ENCODE peak calls at places on chromosomes 11 and 22, in four cellular contexts. B is substantia nigra, P is ascending aorta, G is mammary epithelial cell. Z is an unnamed sample.

GRCh38 chr22:42836026-42836425 is 21.0 kb downstream of the ARFGAP3 start:
- DNase-seq in B (no peak), P (no peak), G (no peak), Z (no peak)

GRCh38 chr22:45322873-45323525 is 13.3 kb downstream of the FAM118A start:
- DNase-seq in B (no peak), P (no peak), G (no peak), Z (no peak)

GRCh38 chr11:17382046-17382728 is 6.3 kb downstream of the KCNJ11 start:
- DNase-seq in B (no peak), P (no peak), G (no peak), Z (no peak)

GRCh38 chr11:46294365-46295309 is 17.2 kb downstream of the CREB3L1 start:
- DNase-seq in B (no peak), P (no peak), G (no peak), Z (no peak)

GRCh38 chr11:71286701-71287643 is 34.6 kb upstream of the SHANK2 start:
- DNase-seq in B (no peak), P (no peak), G (peak), Z (peak)

GRCh38 chr11:111946499-111946898 is 9.4 kb downstream of the DIXDC1 start:
- DNase-seq in B (no peak), P (no peak), G (no peak), Z (no peak)

GRCh38 chr11:61489833-61490585 is 18.5 kb upstream of the LRRC10B start:
- DNase-seq in B (no peak), P (no peak), G (no peak), Z (no peak)

GRCh38 chr11:11149671-11150459 is 203.2 kb downstream of the CSNK2A3 start:
- DNase-seq in B (no peak), P (no peak), G (no peak), Z (no peak)

GRCh38 chr11:120893431-120894206 is 130.3 kb upstream of the TBCEL start:
- DNase-seq in B (no peak), P (no peak), G (no peak), Z (no peak)

GRCh38 chr11:104830508-104830907 is 67.8 kb downstream of the CASP12 start:
- DNase-seq in B (no peak), P (no peak), G (no peak), Z (no peak)

GRCh38 chr22:48745842-48746788 is 1081.6 kb downstream of the BRD1 start:
- DNase-seq in B (no peak), P (peak), G (no peak), Z (no peak)

GRCh38 chr22:19943665-19944026 is 2.0 kb upstream of the TXNRD2 start:
- DNase-seq in B (no peak), P (no peak), G (no peak), Z (no peak)

GRCh38 chr11:67409261-67409666 is 5.4 kb downstream of the TBC1D10C start:
- DNase-seq in B (no peak), P (no peak), G (no peak), Z (no peak)

GRCh38 chr11:33987975-33988580 is 63.5 kb upstream of the CAPRIN1 start:
- DNase-seq in B (no peak), P (peak), G (peak), Z (peak)

GRCh38 chr11:62556872-62557631 is 10.4 kb upstream of the AHNAK start:
- DNase-seq in B (no peak), P (no peak), G (no peak), Z (no peak)

GRCh38 chr11:8219257-8220021 is 44.2 kb downstream of the LMO1 start:
- DNase-seq in B (no peak), P (no peak), G (peak), Z (peak)

GRCh38 chr22:46127556-46127955 is 22.8 kb upstream of the PPARA start:
- DNase-seq in B (no peak), P (no peak), G (no peak), Z (no peak)

DNA sequence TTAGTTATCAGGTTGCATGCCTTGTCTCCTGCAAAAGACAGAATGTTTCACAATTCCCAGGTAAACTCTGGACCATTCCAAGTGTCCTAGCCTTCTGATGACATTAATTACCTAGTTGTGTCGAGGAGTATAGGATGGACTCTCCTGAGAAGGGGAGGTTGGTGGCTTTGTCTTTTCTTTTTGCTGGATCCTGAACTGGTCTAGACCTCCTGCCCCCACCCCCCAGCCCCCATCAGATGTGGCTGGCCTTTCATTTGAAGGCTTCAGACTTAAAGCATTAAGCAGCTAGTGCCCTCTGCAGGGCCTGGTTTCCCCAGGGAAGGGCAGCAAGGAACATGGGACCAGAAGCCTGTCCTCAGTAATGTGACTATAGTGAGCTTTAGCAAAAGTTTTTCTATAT is 9.7 kb downstream of the MCAM start:
- DNase-seq in B (no peak), P (no peak), G (no peak), Z (no peak)
- H3K27ac ChIP-seq in B (no peak), P (peak), G (no peak), Z (no peak)

GRCh38 chr11:130001491-130002351 is 914 bp downstream of the PRDM10 start:
- DNase-seq in B (no peak), P (no peak), G (peak), Z (peak)

GRCh38 chr11:129998905-129999304 is 3.7 kb downstream of the PRDM10 start:
- DNase-seq in B (no peak), P (no peak), G (no peak), Z (peak)

GRCh38 chr11:129999407-129999806 is 3.2 kb downstream of the PRDM10 start:
- DNase-seq in B (no peak), P (no peak), G (no peak), Z (peak)

GRCh38 chr11:130002352-130002845 is at the start of gene PRDM10:
- DNase-seq in B (peak), P (peak), G (peak), Z (peak)

GRCh38 chr11:130000552-130001176 is 2.0 kb downstream of the PRDM10 start:
- DNase-seq in B (no peak), P (no peak), G (no peak), Z (peak)
- H3K27ac ChIP-seq in B (no peak), P (peak), G (no peak), Z (peak)

GRCh38 chr11:69918231-69918937 is 99.2 kb upstream of the FGF3 start:
- DNase-seq in B (no peak), P (no peak), G (no peak), Z (no peak)
- H3K27ac ChIP-seq in B (no peak), P (peak), G (no peak), Z (no peak)

GRCh38 chr11:64858467-64859401 is 14.3 kb upstream of the CDC42BPG start:
- DNase-seq in B (no peak), P (no peak), G (no peak), Z (no peak)
- H3K27ac ChIP-seq in B (peak), P (peak), G (no peak), Z (peak)

GRCh38 chr11:44566952-44567875 is 1.8 kb downstream of the CD82 start:
- DNase-seq in B (no peak), P (no peak), G (no peak), Z (no peak)
- H3K27ac ChIP-seq in B (peak), P (peak), G (no peak), Z (no peak)

GRCh38 chr11:7154881-7155344 is 66.1 kb downstream of the RBMXL2 start:
- DNase-seq in B (no peak), P (no peak), G (peak), Z (no peak)
- H3K27ac ChIP-seq in B (no peak), P (no peak), G (no peak), Z (no peak)

GRCh38 chr11:126304457-126305072 is 705 bp downstream of the DCPS start:
- DNase-seq in B (no peak), P (no peak), G (no peak), Z (no peak)

GRCh38 chr11:126307706-126308105 is 3.8 kb downstream of the DCPS start:
- DNase-seq in B (no peak), P (no peak), G (peak), Z (no peak)

GRCh38 chr11:126303623-126304456 is at the start of gene DCPS:
- DNase-seq in B (peak), P (peak), G (peak), Z (peak)

GRCh38 chr11:126308271-126308671 is 4.4 kb downstream of the DCPS start:
- DNase-seq in B (no peak), P (no peak), G (peak), Z (no peak)

DNA sequence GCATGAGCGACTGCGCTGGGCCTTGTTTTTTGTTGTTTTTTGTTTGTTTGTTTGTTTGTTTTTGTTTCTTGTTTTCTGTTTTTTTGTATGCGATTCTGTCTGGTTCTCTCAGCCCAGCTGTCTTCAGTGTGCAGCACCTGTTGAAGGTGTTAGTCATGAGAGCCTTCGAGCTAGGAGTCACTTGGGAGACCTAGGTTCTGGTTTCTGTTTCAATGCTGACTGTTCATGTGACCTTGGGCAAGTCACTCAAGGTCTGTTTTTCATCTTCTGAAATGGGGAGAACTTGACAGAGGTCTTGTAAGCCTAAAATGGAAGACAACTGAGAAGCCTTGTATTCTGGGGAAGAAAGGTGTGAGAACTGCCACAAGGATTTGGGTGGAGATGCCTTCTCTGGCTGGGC is 1.8 kb downstream of the DCPS start:
- DNase-seq in B (no peak), P (no peak), G (no peak), Z (no peak)
- H3K27ac ChIP-seq in B (no peak), P (no peak), G (no peak), Z (no peak)

DNA sequence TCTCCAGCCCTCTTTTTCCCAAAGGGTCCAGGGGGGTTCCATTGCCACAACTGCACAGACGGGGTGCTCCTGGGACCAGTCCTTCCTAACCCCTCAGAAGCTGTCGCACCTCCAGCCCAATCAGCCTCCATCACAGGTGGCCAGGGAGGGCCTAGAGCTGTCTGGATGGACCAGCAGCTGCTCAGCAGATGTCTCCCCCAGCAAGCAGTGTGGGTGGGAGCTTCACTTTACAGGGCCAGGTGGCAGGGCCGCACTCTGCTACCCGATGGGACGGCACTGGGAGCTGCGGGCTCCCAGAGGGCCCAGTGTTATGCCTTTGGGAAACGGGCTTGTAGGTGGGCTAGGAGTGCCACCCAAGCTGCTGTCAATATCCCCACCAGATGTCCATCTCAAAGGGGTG is 120.5 kb downstream of the DSCAML1 start:
- DNase-seq in B (no peak), P (no peak), G (no peak), Z (no peak)
- H3K27ac ChIP-seq in B (peak), P (no peak), G (no peak), Z (no peak)

GRCh38 chr22:28440517-28441366 is 238.9 kb downstream of the TTC28 start:
- DNase-seq in B (no peak), P (no peak), G (no peak), Z (no peak)
- H3K27ac ChIP-seq in B (no peak), P (peak), G (no peak), Z (no peak)

Z was measured in colonic mucosa.